ENCODE peak calls at places on chromosomes 16 and 17, in six cellular contexts. One of them, this sample, is unnamed.

GRCh38 chr17:34650361-34650760 is 71.0 kb downstream of the TMEM132E start:
- DNase-seq in right lobe of liver: no peak
- DNase-seq in GM13977: no peak
- DNase-seq in mammary epithelial cell: no peak
- DNase-seq in thyroid gland: no peak
- DNase-seq in astrocyte of the spinal cord: no peak
- DNase-seq in this sample: no peak

GRCh38 chr17:59488805-59489204 is 76.6 kb upstream of the DHX40 start:
- DNase-seq in right lobe of liver: no peak
- DNase-seq in GM13977: no peak
- DNase-seq in mammary epithelial cell: no peak
- DNase-seq in thyroid gland: no peak
- DNase-seq in astrocyte of the spinal cord: no peak
- DNase-seq in this sample: no peak

GRCh38 chr17:4354862-4355514 is 11.5 kb downstream of the UBE2G1 start:
- DNase-seq in right lobe of liver: peak
- DNase-seq in GM13977: no peak
- DNase-seq in mammary epithelial cell: no peak
- DNase-seq in thyroid gland: no peak
- DNase-seq in astrocyte of the spinal cord: no peak
- DNase-seq in this sample: no peak

GRCh38 chr17:11238710-11239109 is 2.3 kb upstream of the SHISA6 start:
- DNase-seq in right lobe of liver: no peak
- DNase-seq in GM13977: no peak
- DNase-seq in mammary epithelial cell: no peak
- DNase-seq in thyroid gland: no peak
- DNase-seq in astrocyte of the spinal cord: no peak
- DNase-seq in this sample: no peak

GRCh38 chr17:70394430-70394829 is 225.1 kb downstream of the KCNJ2 start:
- DNase-seq in right lobe of liver: no peak
- DNase-seq in GM13977: no peak
- DNase-seq in mammary epithelial cell: no peak
- DNase-seq in thyroid gland: no peak
- DNase-seq in astrocyte of the spinal cord: no peak
- DNase-seq in this sample: no peak

GRCh38 chr16:12027091-12027490 is 50.6 kb downstream of the SNX29 start:
- DNase-seq in right lobe of liver: no peak
- DNase-seq in GM13977: no peak
- DNase-seq in mammary epithelial cell: peak
- DNase-seq in thyroid gland: peak
- DNase-seq in astrocyte of the spinal cord: no peak
- DNase-seq in this sample: peak

GRCh38 chr16:17346774-17347569 is 123.8 kb downstream of the XYLT1 start:
- DNase-seq in right lobe of liver: no peak
- DNase-seq in GM13977: peak
- DNase-seq in mammary epithelial cell: no peak
- DNase-seq in thyroid gland: no peak
- DNase-seq in astrocyte of the spinal cord: no peak
- DNase-seq in this sample: peak

GRCh38 chr17:28402224-28402630 is 3.8 kb downstream of the SLC46A1 start:
- DNase-seq in right lobe of liver: no peak
- DNase-seq in GM13977: no peak
- DNase-seq in mammary epithelial cell: peak
- DNase-seq in thyroid gland: no peak
- DNase-seq in astrocyte of the spinal cord: no peak
- DNase-seq in this sample: no peak

GRCh38 chr16:56451753-56452689 is 667 bp downstream of the OGFOD1 start:
- DNase-seq in right lobe of liver: peak
- DNase-seq in GM13977: peak
- DNase-seq in mammary epithelial cell: peak
- DNase-seq in thyroid gland: peak
- DNase-seq in astrocyte of the spinal cord: peak
- DNase-seq in this sample: peak

GRCh38 chr16:68235882-68236803 is at the start of gene ESRP2:
- DNase-seq in right lobe of liver: peak
- DNase-seq in GM13977: peak
- DNase-seq in mammary epithelial cell: peak
- DNase-seq in thyroid gland: peak
- DNase-seq in astrocyte of the spinal cord: no peak
- DNase-seq in this sample: peak

GRCh38 chr17:56697190-56697589 is 103.7 kb downstream of the NOG start:
- DNase-seq in right lobe of liver: no peak
- DNase-seq in GM13977: no peak
- DNase-seq in mammary epithelial cell: no peak
- DNase-seq in thyroid gland: no peak
- DNase-seq in astrocyte of the spinal cord: no peak
- DNase-seq in this sample: no peak

GRCh38 chr17:9273334-9274118 is 252.2 kb downstream of the NTN1 start:
- DNase-seq in right lobe of liver: no peak
- DNase-seq in GM13977: no peak
- DNase-seq in mammary epithelial cell: no peak
- DNase-seq in thyroid gland: no peak
- DNase-seq in astrocyte of the spinal cord: no peak
- DNase-seq in this sample: peak

GRCh38 chr17:11996722-11997146 is 541 bp downstream of the ZNF18 start:
- DNase-seq in right lobe of liver: no peak
- DNase-seq in GM13977: peak
- DNase-seq in mammary epithelial cell: peak
- DNase-seq in thyroid gland: no peak
- DNase-seq in astrocyte of the spinal cord: no peak
- DNase-seq in this sample: peak

GRCh38 chr16:27817038-27817437 is 246.5 kb downstream of the GSG1L start:
- DNase-seq in right lobe of liver: no peak
- DNase-seq in GM13977: no peak
- DNase-seq in mammary epithelial cell: no peak
- DNase-seq in thyroid gland: no peak
- DNase-seq in astrocyte of the spinal cord: no peak
- DNase-seq in this sample: no peak

DNA sequence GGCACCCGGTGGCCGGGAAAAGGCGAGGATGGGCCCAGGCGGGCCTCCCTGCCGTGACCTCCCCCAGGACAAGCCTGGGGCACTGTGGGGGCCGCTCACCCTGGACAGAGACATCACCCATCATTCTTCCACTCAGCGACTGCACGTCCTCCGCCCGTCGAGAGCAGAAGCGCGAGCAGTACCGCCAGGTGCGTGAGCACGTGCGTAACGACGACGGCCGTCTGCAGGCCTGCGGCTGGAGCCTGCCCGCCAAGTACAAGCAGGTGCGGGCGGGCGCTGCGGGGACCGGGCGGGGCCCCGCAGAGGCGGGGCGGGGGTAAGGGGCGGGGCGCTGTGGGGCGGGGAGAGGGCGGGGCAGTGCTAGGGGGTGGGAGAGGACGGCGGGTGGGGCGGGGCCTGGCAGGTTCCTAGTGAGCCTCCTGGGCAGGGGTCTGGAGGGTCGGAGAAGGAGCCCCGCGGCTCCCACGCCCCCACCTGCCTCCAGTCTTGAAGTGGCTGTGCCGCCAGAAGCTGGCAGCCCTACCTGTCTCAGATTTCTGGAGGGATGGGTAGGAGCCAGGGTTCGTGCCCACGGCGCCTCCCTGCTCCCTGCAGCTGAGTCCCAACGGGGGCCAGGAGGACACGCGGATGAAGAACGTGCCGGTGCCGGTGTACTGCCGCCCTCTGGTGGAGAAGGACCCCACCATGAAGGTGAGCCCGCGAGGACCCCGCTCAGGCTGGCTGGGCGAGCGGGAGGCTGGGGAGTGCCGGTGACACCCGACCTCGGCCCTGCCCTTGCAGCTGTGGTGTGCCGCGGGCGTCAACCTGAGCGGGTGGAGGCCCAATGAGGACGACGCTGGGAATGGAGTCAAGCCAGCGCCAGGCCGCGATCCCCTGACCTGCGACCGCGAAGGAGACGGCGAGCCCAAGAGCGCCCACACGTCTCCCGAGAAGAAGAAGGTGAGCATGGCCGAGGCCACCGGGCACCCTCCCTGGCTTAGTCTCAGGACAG is 7.5 kb downstream of the NME3 start:
- DNase-seq in right lobe of liver: no peak
- DNase-seq in GM13977: no peak
- DNase-seq in mammary epithelial cell: no peak
- DNase-seq in thyroid gland: no peak
- DNase-seq in astrocyte of the spinal cord: peak
- DNase-seq in this sample: no peak
- TF ChIP-seq CTCF in right lobe of liver: peak
- TF ChIP-seq CTCF in GM13977: peak
- TF ChIP-seq CTCF in mammary epithelial cell: peak
- TF ChIP-seq CTCF in thyroid gland: no peak
- TF ChIP-seq CTCF in astrocyte of the spinal cord: peak
- TF ChIP-seq CTCF in this sample: no peak

GRCh38 chr17:78925662-78926555 is 722 bp upstream of the TIMP2 start:
- DNase-seq in right lobe of liver: peak
- DNase-seq in GM13977: no peak
- DNase-seq in mammary epithelial cell: no peak
- DNase-seq in thyroid gland: peak
- DNase-seq in astrocyte of the spinal cord: peak
- DNase-seq in this sample: peak

GRCh38 chr17:78924481-78925151 is 571 bp downstream of the TIMP2 start:
- DNase-seq in right lobe of liver: no peak
- DNase-seq in GM13977: no peak
- DNase-seq in mammary epithelial cell: no peak
- DNase-seq in thyroid gland: peak
- DNase-seq in astrocyte of the spinal cord: no peak
- DNase-seq in this sample: peak

GRCh38 chr17:78923660-78924453 is 1.3 kb downstream of the TIMP2 start:
- DNase-seq in right lobe of liver: peak
- DNase-seq in GM13977: peak
- DNase-seq in mammary epithelial cell: peak
- DNase-seq in thyroid gland: peak
- DNase-seq in astrocyte of the spinal cord: no peak
- DNase-seq in this sample: peak

GRCh38 chr17:78922876-78923498 is 2.2 kb downstream of the TIMP2 start:
- DNase-seq in right lobe of liver: no peak
- DNase-seq in GM13977: no peak
- DNase-seq in mammary epithelial cell: no peak
- DNase-seq in thyroid gland: no peak
- DNase-seq in astrocyte of the spinal cord: no peak
- DNase-seq in this sample: peak

GRCh38 chr17:78925234-78925633 is at the start of gene TIMP2:
- DNase-seq in right lobe of liver: peak
- DNase-seq in GM13977: peak
- DNase-seq in mammary epithelial cell: no peak
- DNase-seq in thyroid gland: peak
- DNase-seq in astrocyte of the spinal cord: peak
- DNase-seq in this sample: peak
- TF ChIP-seq CTCF in right lobe of liver: peak
- TF ChIP-seq CTCF in GM13977: peak
- TF ChIP-seq CTCF in mammary epithelial cell: no peak
- TF ChIP-seq CTCF in thyroid gland: no peak
- TF ChIP-seq CTCF in astrocyte of the spinal cord: peak
- TF ChIP-seq CTCF in this sample: peak

GRCh38 chr16:57977418-57978069 is 6.6 kb upstream of the CNGB1 start:
- DNase-seq in right lobe of liver: no peak
- DNase-seq in GM13977: no peak
- DNase-seq in mammary epithelial cell: no peak
- DNase-seq in thyroid gland: no peak
- DNase-seq in astrocyte of the spinal cord: no peak
- DNase-seq in this sample: no peak
- TF ChIP-seq CTCF in right lobe of liver: no peak
- TF ChIP-seq CTCF in GM13977: no peak
- TF ChIP-seq CTCF in mammary epithelial cell: no peak
- TF ChIP-seq CTCF in thyroid gland: no peak
- TF ChIP-seq CTCF in astrocyte of the spinal cord: no peak
- TF ChIP-seq CTCF in this sample: no peak

GRCh38 chr16:70808371-70808770 is 7.4 kb upstream of the VAC14 start:
- DNase-seq in right lobe of liver: no peak
- DNase-seq in GM13977: no peak
- DNase-seq in mammary epithelial cell: no peak
- DNase-seq in thyroid gland: no peak
- DNase-seq in astrocyte of the spinal cord: no peak
- DNase-seq in this sample: no peak
- TF ChIP-seq CTCF in right lobe of liver: no peak
- TF ChIP-seq CTCF in GM13977: no peak
- TF ChIP-seq CTCF in mammary epithelial cell: peak
- TF ChIP-seq CTCF in thyroid gland: no peak
- TF ChIP-seq CTCF in astrocyte of the spinal cord: peak
- TF ChIP-seq CTCF in this sample: no peak

GRCh38 chr16:24499193-24499814 is 40.1 kb upstream of the RBBP6 start:
- DNase-seq in right lobe of liver: no peak
- DNase-seq in GM13977: peak
- DNase-seq in mammary epithelial cell: peak
- DNase-seq in thyroid gland: no peak
- DNase-seq in astrocyte of the spinal cord: no peak
- DNase-seq in this sample: peak
- TF ChIP-seq CTCF in right lobe of liver: no peak
- TF ChIP-seq CTCF in GM13977: peak
- TF ChIP-seq CTCF in mammary epithelial cell: peak
- TF ChIP-seq CTCF in thyroid gland: no peak
- TF ChIP-seq CTCF in astrocyte of the spinal cord: peak
- TF ChIP-seq CTCF in this sample: no peak

GRCh38 chr16:2047330-2048115 is at the start of the genes NTHL1 and TSC2:
- DNase-seq in right lobe of liver: peak
- DNase-seq in GM13977: peak
- DNase-seq in mammary epithelial cell: peak
- DNase-seq in thyroid gland: peak
- DNase-seq in astrocyte of the spinal cord: peak
- DNase-seq in this sample: peak
- TF ChIP-seq CTCF in right lobe of liver: peak
- TF ChIP-seq CTCF in GM13977: peak
- TF ChIP-seq CTCF in mammary epithelial cell: no peak
- TF ChIP-seq CTCF in thyroid gland: peak
- TF ChIP-seq CTCF in astrocyte of the spinal cord: peak
- TF ChIP-seq CTCF in this sample: peak

This sample was measured in activated CD8-positive, alpha-beta T cell treated with anti-CD3 and anti-CD28 coated beads for 36 hours.